ENCODE peak calls at places on chromosomes 12 and 14, in four cellular contexts. T is H7, B is bronchial epithelial cell, W is stomach. E is an unnamed sample.

GRCh38 chr14:29242755-29243340 is 476.3 kb downstream of the FOXG1 start:
- DNase-seq in B (no peak), W (no peak), T (no peak), E (no peak)

GRCh38 chr12:126891789-126892188 is 1375.2 kb upstream of the TMEM132C start:
- DNase-seq in B (no peak), T (peak; percentile 35), W (no peak), E (no peak)

GRCh38 chr12:67442347-67442841 is 173.2 kb downstream of the CAND1 start:
- DNase-seq in B (no peak), T (no peak), W (no peak), E (no peak)

GRCh38 chr12:11719678-11720099 is 70.2 kb downstream of the ETV6 start:
- DNase-seq in T (peak; percentile 48), W (no peak), B (peak; percentile 94), E (peak; percentile 65)

GRCh38 chr12:16307843-16308475 is 30.5 kb upstream of the SLC15A5 start:
- DNase-seq in T (no peak), W (no peak), B (peak; percentile 18), E (no peak)

GRCh38 chr12:95545731-95546490 is 5.4 kb downstream of the USP44 start:
- DNase-seq in W (no peak), B (no peak), T (no peak), E (no peak)

GRCh38 chr12:107748472-107748871 is 12.5 kb downstream of the PRDM4 start:
- DNase-seq in W (no peak), T (no peak), B (peak; percentile 75), E (no peak)

GRCh38 chr12:105948331-105948730 is 190.4 kb downstream of the NUAK1 start:
- DNase-seq in T (no peak), W (no peak), B (no peak), E (no peak)

GRCh38 chr14:90368946-90369721 is 27.7 kb upstream of the CALM1 start:
- DNase-seq in T (no peak), W (no peak), B (peak; percentile 51), E (no peak)

GRCh38 chr14:37595809-37596595 is 573 bp downstream of the TTC6 start:
- DNase-seq in T (peak; percentile 90), B (peak; percentile 94), W (peak; percentile 68), E (peak; percentile 90)

GRCh38 chr14:74421997-74422396 is 4.0 kb downstream of the SYNDIG1L start:
- DNase-seq in T (no peak), B (no peak), W (no peak), E (no peak)

GRCh38 chr12:68158427-68158826 is 1.1 kb downstream of the IFNG start:
- DNase-seq in W (no peak), B (peak; percentile 52), T (peak; percentile 44), E (no peak)

GRCh38 chr12:79841248-79841877 is 93.5 kb downstream of the PPP1R12A start:
- DNase-seq in T (no peak), W (no peak), B (no peak), E (no peak)

GRCh38 chr12:114166360-114166759 is 200.2 kb upstream of the RBM19 start:
- DNase-seq in B (no peak), W (no peak), T (peak; percentile 46), E (no peak)

GRCh38 chr12:116060765-116061164 is 216.7 kb downstream of the MED13L start:
- DNase-seq in B (no peak), T (no peak), W (no peak), E (no peak)

GRCh38 chr12:75820848-75821578 is 210.6 kb downstream of the PHLDA1 start:
- DNase-seq in W (no peak), B (peak; percentile 98), T (no peak), E (peak; percentile 74)

GRCh38 chr12:15627995-15628945 is 160.9 kb downstream of the EPS8 start:
- DNase-seq in T (no peak), B (no peak), W (no peak), E (no peak)

GRCh38 chr14:104775073-104775489 is 20.5 kb downstream of the AKT1 start:
- DNase-seq in B (no peak), T (no peak), W (no peak), E (no peak)
- H3K36me3 ChIP-seq in B (peaks cover 38% of the 10 kb centered on the region), T (peaks cover 16% of the 10 kb centered on the region), W (peaks cover 76% of the 10 kb centered on the region), E (peaks cover 68% of the 10 kb centered on the region)

GRCh38 chr12:89862511-89863331 is 154.1 kb upstream of the ATP2B1 start:
- DNase-seq in B (no peak), W (no peak), T (no peak), E (no peak)
- H3K4me3 ChIP-seq in B (no peak overlapping the region), W (no peak overlapping the region), T (no peak overlapping the region), E (no peak overlapping the region)

DNA sequence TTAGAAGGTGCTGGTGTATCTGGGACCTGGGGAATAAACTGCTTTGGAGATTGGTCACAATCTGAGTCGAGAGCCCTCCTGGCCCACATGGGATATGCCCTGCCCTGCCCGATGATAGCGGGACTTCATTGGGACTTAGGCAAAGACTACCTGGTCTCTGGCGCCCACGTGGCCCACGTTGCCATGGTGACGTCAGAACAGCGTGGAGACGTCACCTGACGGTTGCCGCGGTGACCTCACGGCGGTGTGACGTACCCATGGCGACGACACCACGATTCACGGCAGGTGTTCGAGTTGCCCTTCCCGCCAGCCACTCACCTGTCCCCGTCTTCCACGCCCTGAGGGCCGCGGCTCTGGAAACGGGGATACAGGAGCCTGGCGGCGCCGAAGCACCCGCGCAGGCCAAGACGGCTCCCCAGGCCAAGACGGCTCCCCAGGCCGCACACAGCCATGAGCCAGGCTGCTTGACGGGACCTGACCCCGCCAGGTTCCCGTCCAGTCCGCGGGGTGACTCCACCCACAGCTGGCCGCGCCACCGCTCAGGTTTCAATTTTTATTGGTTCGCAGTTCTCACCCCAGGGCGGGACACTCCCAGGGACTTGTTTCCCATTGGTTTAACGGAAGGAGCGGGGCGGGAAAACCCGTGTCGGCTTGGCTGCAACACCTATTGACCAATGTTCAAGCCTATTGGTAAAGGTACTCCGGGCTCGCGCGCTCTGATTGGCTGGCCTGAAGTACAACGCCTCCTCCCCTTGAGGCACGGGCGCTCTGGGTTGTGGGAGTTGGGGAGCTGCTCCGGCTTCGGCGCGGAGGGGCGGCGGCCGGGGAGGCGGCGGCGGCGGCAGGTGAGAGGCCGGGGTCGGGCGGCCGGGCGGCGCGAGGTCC is at the start of the genes MMAB and MVK:
- DNase-seq in W (peak; percentile 99), T (peak; percentile 99), B (peak; percentile 99), E (peak; percentile 99)
- H3K36me3 ChIP-seq in W (peaks cover 52% of the 10 kb centered on the region), T (peaks cover 17% of the 10 kb centered on the region), B (peaks cover 14% of the 10 kb centered on the region), E (peaks cover 78% of the 10 kb centered on the region)

GRCh38 chr12:10211101-10211974 is 1.3 kb upstream of the GABARAPL1 start:
- DNase-seq in T (no peak), B (peak; percentile 8), W (no peak), E (no peak)
- H3K4me3 ChIP-seq in T (no peak overlapping the region), B (no peak overlapping the region), W (peak overlapping the region; percentile 84), E (no peak overlapping the region)

GRCh38 chr12:109482894-109483293 is 5.5 kb downstream of the UBE3B start:
- DNase-seq in W (no peak), T (no peak), B (no peak), E (no peak)
- H3K36me3 ChIP-seq in W (peaks cover 51% of the 10 kb centered on the region), T (peaks cover 12% of the 10 kb centered on the region), B (peaks cover 17% of the 10 kb centered on the region), E (peaks cover 61% of the 10 kb centered on the region)

DNA sequence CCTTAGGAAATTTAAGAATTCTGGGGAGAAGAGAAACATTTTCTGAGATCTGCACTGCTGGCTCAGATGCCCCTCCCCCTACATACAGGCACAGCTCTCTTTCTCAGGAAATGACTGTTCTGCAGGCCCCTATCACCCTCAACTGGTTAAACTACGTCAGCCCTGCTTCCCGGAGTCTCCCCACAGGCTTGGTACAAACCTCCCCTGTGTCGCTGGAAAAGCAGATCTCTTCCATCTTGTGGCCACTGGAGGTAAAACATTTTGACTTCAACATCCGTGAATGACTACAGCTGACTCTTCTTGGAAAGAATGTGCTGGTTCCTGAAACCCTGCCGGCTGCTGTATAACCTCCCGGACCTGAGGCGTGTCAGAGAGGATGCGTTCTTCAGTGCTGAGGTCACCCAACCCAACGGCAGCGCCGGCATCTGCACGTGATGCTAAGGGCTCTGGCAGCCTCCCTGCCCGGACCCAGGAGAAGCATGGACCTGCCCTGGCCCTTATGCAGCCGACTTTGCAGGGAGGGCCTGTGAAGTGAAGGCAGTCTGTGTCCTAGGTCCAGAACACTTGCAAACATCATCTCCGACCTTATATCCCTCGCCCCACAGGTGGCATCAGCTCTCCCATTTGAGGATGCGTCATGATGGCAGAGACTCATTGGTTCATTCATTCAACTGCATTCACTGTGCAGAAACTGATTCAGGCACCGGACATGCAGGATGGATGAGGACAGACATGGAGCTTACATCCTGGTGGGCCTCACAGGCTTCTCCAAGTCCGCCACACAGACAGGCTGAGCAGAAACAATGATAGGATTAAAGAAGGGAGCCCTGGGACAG is 129.2 kb downstream of the GCH1 start:
- DNase-seq in T (peak; percentile 92), B (peak; percentile 100), W (peak; percentile 59), E (peak; percentile 98)
- H3K4me3 ChIP-seq in T (no peak overlapping the region), B (no peak overlapping the region), W (no peak overlapping the region), E (no peak overlapping the region)

GRCh38 chr14:49783394-49784010 is 15.5 kb downstream of the KLHDC2 start:
- DNase-seq in W (no peak), T (no peak), B (no peak), E (no peak)

GRCh38 chr14:49774111-49774510 is 6.2 kb downstream of the KLHDC2 start:
- DNase-seq in T (no peak), B (no peak), W (no peak), E (no peak)

GRCh38 chr14:49778421-49778820 is 10.5 kb downstream of the KLHDC2 start:
- DNase-seq in W (no peak), B (no peak), T (no peak), E (no peak)
- H3K36me3 ChIP-seq in W (peaks cover 99% of the 10 kb centered on the region), B (peaks cover 13% of the 10 kb centered on the region), T (peaks cover 34% of the 10 kb centered on the region), E (peaks cover 84% of the 10 kb centered on the region)

GRCh38 chr12:91180577-91180976 is 2.0 kb downstream of the DCN start:
- DNase-seq in B (no peak), T (no peak), W (no peak), E (no peak)
- H3K4me3 ChIP-seq in B (no peak overlapping the region), T (no peak overlapping the region), W (peak overlapping the region; percentile 18), E (no peak overlapping the region)

DNA sequence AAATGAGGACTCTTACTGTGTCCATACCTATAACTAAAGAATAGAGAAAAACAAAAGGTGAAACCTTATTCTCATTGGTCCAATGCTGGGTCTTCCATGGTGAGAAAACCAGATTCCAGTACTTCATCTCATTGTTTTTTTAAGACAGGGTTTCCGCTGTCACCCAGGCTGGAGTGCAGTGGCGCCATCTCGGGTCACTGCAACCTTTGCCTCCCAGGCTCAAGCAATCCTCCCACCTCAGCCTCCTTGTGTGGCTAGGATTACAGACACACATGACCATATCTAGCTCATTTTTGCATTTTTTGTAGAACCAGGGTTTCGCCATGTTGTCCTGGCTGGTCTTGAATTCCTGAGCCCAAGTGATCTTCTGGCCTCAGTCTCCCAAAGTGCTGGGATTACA is 13.3 kb downstream of the RBM23 start:
- DNase-seq in T (no peak), B (no peak), W (no peak), E (no peak)
- H3K36me3 ChIP-seq in T (peaks cover 40% of the 10 kb centered on the region), B (peaks cover 23% of the 10 kb centered on the region), W (peaks cover 100% of the 10 kb centered on the region), E (peaks cover 93% of the 10 kb centered on the region)

GRCh38 chr12:54388214-54389138 is 3.9 kb upstream of the ZNF385A start:
- DNase-seq in T (peak; percentile 19), B (no peak), W (no peak), E (no peak)
- H3K4me3 ChIP-seq in T (no peak overlapping the region), B (no peak overlapping the region), W (no peak overlapping the region), E (no peak overlapping the region)